ENCODE peak calls at places on chromosome 18, in seven cellular contexts. F, M, U, D, G, Q and L are unnamed samples.

GRCh38 chr18:77765468-77765867 is 515.8 kb downstream of the GALR1 start:
- DNase-seq in U (no peak), D (peak; percentile 11), Q (no peak), F (peak; percentile 2), M (no peak), G (no peak), L (no peak)

GRCh38 chr18:9285604-9286003 is 49.0 kb upstream of the TWSG1 start:
- DNase-seq in G (no peak), Q (no peak), D (peak; percentile 66), F (no peak), M (no peak), U (no peak), L (no peak)

GRCh38 chr18:13235326-13235937 is 16.9 kb downstream of the LDLRAD4 start:
- DNase-seq in M (no peak), G (no peak), U (no peak), F (no peak), Q (no peak), D (no peak), L (no peak)

GRCh38 chr18:36132756-36133155 is 3.1 kb downstream of the ELP2 start:
- DNase-seq in M (no peak), G (no peak), U (peak; percentile 5), D (no peak), F (no peak), Q (no peak), L (no peak)

GRCh38 chr18:57376503-57376902 is 24.1 kb downstream of the ST8SIA3 start:
- DNase-seq in F (no peak), Q (no peak), M (no peak), U (no peak), G (no peak), D (no peak), L (no peak)

GRCh38 chr18:11512096-11513030 is 97.0 kb upstream of the SLC35G4 start:
- DNase-seq in Q (no peak), M (no peak), D (peak; percentile 21), G (no peak), U (peak; percentile 54), F (peak; percentile 22), L (peak; percentile 11)

GRCh38 chr18:66603941-66604627 is at the start of gene CDH19:
- DNase-seq in F (peak; percentile 18), G (no peak), M (no peak), Q (no peak), U (no peak), D (no peak), L (no peak)

GRCh38 chr18:79467126-79467525 is 71.4 kb downstream of the NFATC1 start:
- DNase-seq in Q (no peak), U (no peak), D (no peak), G (no peak), F (no peak), M (no peak), L (no peak)

GRCh38 chr18:13159579-13159978 is 59.0 kb upstream of the LDLRAD4 start:
- DNase-seq in Q (no peak), D (peak; percentile 64), U (peak; percentile 74), F (peak; percentile 64), G (no peak), M (no peak), L (peak; percentile 79)

GRCh38 chr18:31129398-31130115 is 27.3 kb upstream of the DSC2 start:
- DNase-seq in F (no peak), D (no peak), G (peak; percentile 58), Q (no peak), M (no peak), U (no peak), L (no peak)

GRCh38 chr18:46097378-46097852 is 681 bp downstream of the ATP5F1A start:
- DNase-seq in U (peak; percentile 11), M (peak; percentile 33), G (peak; percentile 16), F (no peak), D (no peak), Q (no peak), L (peak; percentile 28)

GRCh38 chr18:29430416-29430815 is 1253.5 kb upstream of the CDH2 start:
- DNase-seq in D (no peak), Q (no peak), U (no peak), G (no peak), M (no peak), F (no peak), L (no peak)

GRCh38 chr18:59927246-59927825 is 27.5 kb downstream of the PMAIP1 start:
- DNase-seq in F (no peak), D (peak; percentile 98), M (no peak), G (no peak), Q (no peak), U (no peak), L (no peak)

GRCh38 chr18:30271716-30272115 is 770.8 kb downstream of the DSC3 start:
- DNase-seq in F (no peak), U (no peak), D (no peak), G (no peak), Q (no peak), M (no peak), L (no peak)

GRCh38 chr18:62539284-62540168 is 16.7 kb downstream of the ZCCHC2 start:
- DNase-seq in U (no peak), D (peak; percentile 41), G (no peak), F (no peak), Q (no peak), M (no peak), L (no peak)
- H3K4me3 ChIP-seq in U (no peak overlapping the region), D (no peak overlapping the region), G (no peak overlapping the region), F (no peak overlapping the region), Q (no peak overlapping the region), M (no peak overlapping the region), L (no peak overlapping the region)

DNA sequence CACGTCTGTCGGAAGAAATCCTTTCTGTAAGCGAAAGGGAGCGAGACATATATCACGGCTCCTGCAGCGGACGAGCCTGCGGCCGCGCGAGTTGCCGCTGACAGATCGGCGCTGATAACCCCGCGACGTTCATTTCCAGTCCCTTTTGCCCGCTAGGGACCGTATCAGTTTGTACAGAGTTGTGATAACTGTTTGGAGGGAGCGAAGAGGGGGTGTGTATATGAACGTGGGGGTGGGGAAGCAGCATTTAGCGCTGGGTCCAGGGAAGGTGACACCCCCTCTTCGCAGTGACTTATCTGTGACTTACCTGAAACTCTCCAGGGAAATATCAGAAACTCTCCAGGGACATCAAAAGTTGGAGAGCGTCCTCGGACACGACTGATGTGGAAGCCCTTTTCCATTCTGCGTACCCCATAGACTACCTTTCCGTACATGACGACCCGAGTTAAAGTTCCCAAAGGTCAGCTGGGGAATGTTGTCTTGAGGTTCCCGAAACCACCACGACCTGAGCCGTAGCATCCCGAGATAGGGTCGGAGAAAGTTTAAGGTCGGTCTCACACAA is 948 bp upstream of the GATA6 start:
- DNase-seq in U (no peak), D (no peak), Q (no peak), G (no peak), F (no peak), M (peak; percentile 72), L (no peak)
- TF ChIP-seq CTCF in U (no peak), D (peak; percentile 7), Q (no peak), G (no peak), F (peak; percentile 35), M (no peak), L (peak; percentile 0)

GRCh38 chr18:51164327-51165290 is 32.9 kb downstream of the MEX3C start:
- DNase-seq in D (no peak), U (peak; percentile 22), Q (no peak), M (no peak), F (no peak), G (no peak), L (no peak)

GRCh38 chr18:51163543-51163942 is 33.9 kb downstream of the MEX3C start:
- DNase-seq in F (no peak), Q (no peak), U (no peak), D (no peak), M (no peak), G (no peak), L (no peak)

GRCh38 chr18:51162617-51163016 is 34.9 kb downstream of the MEX3C start:
- DNase-seq in F (no peak), G (no peak), M (no peak), D (no peak), U (no peak), Q (no peak), L (no peak)

GRCh38 chr18:51168031-51168742 is 29.3 kb downstream of the MEX3C start:
- DNase-seq in Q (no peak), F (no peak), D (no peak), U (no peak), G (no peak), M (no peak), L (no peak)

DNA sequence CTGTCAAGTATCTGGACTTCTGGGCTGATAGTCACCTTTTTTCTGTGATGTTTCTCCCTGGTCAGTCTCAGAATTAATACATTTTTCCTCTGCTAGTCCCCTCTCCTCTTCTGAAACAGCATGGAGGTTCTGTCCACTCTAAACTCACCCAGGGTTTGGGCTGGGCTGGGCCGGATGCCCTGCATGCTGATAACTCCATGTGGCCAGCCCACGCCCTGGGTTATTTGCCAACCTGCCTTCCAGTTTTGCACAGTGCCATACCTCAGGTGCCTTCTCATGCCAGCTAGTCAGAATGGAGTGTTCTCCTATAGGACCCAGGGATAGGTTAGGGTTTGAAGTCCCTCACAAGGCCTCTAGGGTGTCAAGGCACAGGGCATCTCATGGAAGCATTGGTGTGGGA is 32.2 kb downstream of the MEX3C start:
- DNase-seq in D (no peak), G (no peak), F (no peak), M (no peak), Q (no peak), U (no peak), L (no peak)
- H3K4me3 ChIP-seq in D (no peak overlapping the region), G (no peak overlapping the region), F (no peak overlapping the region), M (no peak overlapping the region), Q (no peak overlapping the region), U (no peak overlapping the region), L (no peak overlapping the region)

GRCh38 chr18:58453167-58453804 is 175.6 kb downstream of the ALPK2 start:
- DNase-seq in U (no peak), F (no peak), M (no peak), D (no peak), Q (no peak), G (no peak), L (no peak)

GRCh38 chr18:58451972-58452334 is 176.9 kb downstream of the ALPK2 start:
- DNase-seq in F (no peak), G (no peak), Q (no peak), M (no peak), D (no peak), U (no peak), L (no peak)

GRCh38 chr18:58453913-58454317 is 175.0 kb downstream of the ALPK2 start:
- DNase-seq in M (no peak), Q (no peak), D (no peak), F (no peak), G (peak; percentile 9), U (no peak), L (no peak)

GRCh38 chr18:58451115-58451971 is 177.5 kb downstream of the ALPK2 start:
- DNase-seq in U (no peak), D (no peak), G (no peak), F (no peak), Q (no peak), M (no peak), L (no peak)

DNA sequence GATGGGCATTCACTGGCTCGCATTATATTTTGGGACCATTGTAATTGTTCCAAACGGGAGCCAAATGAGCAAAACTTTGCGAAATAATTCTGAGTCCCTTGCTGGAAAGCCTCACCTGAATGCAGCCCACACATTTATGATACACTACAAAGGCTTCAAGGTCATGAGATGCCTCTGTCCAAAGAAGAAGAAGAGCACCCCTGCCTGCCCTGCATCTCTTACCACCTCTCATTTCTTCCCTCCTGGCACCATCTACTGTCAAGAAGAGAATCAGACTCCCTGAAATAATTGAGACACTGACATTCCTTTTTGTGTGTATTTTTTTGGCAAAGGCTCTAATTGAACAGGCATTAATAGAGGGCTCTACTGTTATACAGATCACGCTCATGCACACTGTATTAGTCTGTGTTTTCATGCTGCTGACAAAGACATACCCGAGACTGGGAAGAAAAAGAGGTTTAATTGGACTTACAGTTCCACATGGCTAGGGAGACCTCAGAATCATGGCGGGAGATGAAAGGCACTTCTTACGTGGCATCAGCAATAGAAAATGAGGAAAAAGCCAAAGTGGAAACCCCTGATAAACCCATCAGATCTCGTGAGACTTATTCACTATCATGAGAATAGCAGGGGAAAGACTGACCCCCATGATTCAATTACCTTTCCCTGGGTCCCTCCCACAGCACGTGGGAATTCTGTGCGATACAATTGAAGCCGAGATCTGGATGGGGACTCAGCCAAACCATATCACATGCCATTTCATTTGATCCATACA is 176.3 kb downstream of the ALPK2 start:
- DNase-seq in G (no peak), D (no peak), M (no peak), F (no peak), Q (no peak), U (no peak), L (no peak)
- TF ChIP-seq CTCF in G (no peak), D (no peak), M (no peak), F (no peak), Q (no peak), U (no peak), L (no peak)